ENCODE peak calls at places on chromosomes 11 and 22, in six cellular contexts. T is stimulated activated CD4-positive, alpha-beta T cell treated with anti-CD3 and anti-CD28 coated beads, Interleukin-1b, Interleukin-23, amount 100 ng/mL, for 1 hour; J is HEK293T; U is CD4-positive, alpha-beta T cell; S is cardiac muscle cell; B is activated T-helper 1 cell treated with anti-CD3 and anti-CD28 coated beads, Interleukin-12 subunit alpha, Interleukin-12 subunit beta, Interleukin-2, Interleukin-4 antibody, amounts not matched to agents 30 ng/mL and 10 ng/mL and 1 ng/mL, durations not matched to agents 14 hours and 24 hours and 36 hours. Q is an unnamed sample.

GRCh38 chr11:82680252-82680651 is 53.4 kb downstream of the FAM181B start:
- DNase-seq in T (no peak), J (no peak), U (no peak), S (no peak), B (no peak), Q (no peak)

GRCh38 chr11:61815790-61816735 is 740 bp downstream of the FADS1 start:
- DNase-seq in T (no peak), J (peak; percentile 39), U (no peak), S (peak; percentile 85), B (peak; percentile 58), Q (peak; percentile 82)

GRCh38 chr22:30186535-30186934 is 60.0 kb downstream of the LIF start:
- DNase-seq in T (no peak), J (no peak), U (no peak), S (peak; percentile 14), B (no peak), Q (no peak)

GRCh38 chr11:57798905-57799559 is 37.4 kb downstream of the CTNND1 start:
- DNase-seq in T (no peak), J (no peak), U (no peak), S (peak; percentile 66), B (no peak), Q (peak; percentile 90)

GRCh38 chr11:110015695-110016094 is 77.5 kb upstream of the ZC3H12C start:
- DNase-seq in T (no peak), J (no peak), U (no peak), S (no peak), B (no peak), Q (no peak)

GRCh38 chr11:118152020-118152551 is 537 bp downstream of the SCN4B start:
- DNase-seq in T (no peak), J (no peak), U (no peak), S (no peak), B (no peak), Q (no peak)

GRCh38 chr11:46451759-46452158 is 60.2 kb upstream of the CHRM4 start:
- DNase-seq in T (no peak), J (no peak), U (no peak), S (no peak), B (no peak), Q (no peak)

GRCh38 chr11:65355013-65355775 is 643 bp downstream of the TIGD3 start:
- DNase-seq in T (peak; percentile 34), J (peak; percentile 41), U (peak; percentile 40), S (no peak), B (peak; percentile 24), Q (no peak)

GRCh38 chr11:31943056-31943780 is 132.1 kb upstream of the PAX6 start:
- DNase-seq in T (no peak), J (no peak), U (no peak), S (no peak), B (peak; percentile 22), Q (no peak)

GRCh38 chr11:113505541-113506375 is 30.6 kb upstream of the DRD2 start:
- DNase-seq in T (no peak), J (no peak), U (no peak), S (peak; percentile 97), B (no peak), Q (peak; percentile 36)

GRCh38 chr11:111320728-111321568 is 22.6 kb downstream of the POU2AF3 start:
- DNase-seq in T (no peak), J (no peak), U (no peak), S (no peak), B (no peak), Q (no peak)

GRCh38 chr22:36419177-36419911 is 31.6 kb upstream of the MYH9 start:
- DNase-seq in T (no peak), J (no peak), U (no peak), S (peak; percentile 88), B (no peak), Q (no peak)

GRCh38 chr11:27612932-27613669 is 87.2 kb downstream of the BDNF start:
- DNase-seq in T (no peak), J (no peak), U (no peak), S (no peak), B (no peak), Q (no peak)

GRCh38 chr22:26709617-26710390 is 52.4 kb downstream of the MIAT start:
- DNase-seq in T (no peak), J (no peak), U (no peak), S (peak; percentile 53), B (no peak), Q (no peak)

GRCh38 chr11:117905524-117905923 is 23.7 kb downstream of the TMPRSS13 start:
- DNase-seq in T (no peak), J (no peak), U (no peak), S (no peak), B (no peak), Q (no peak)

GRCh38 chr11:64260147-64260708 is 8.9 kb downstream of the PLCB3 start:
- DNase-seq in T (no peak), J (no peak), U (no peak), S (no peak), B (no peak), Q (no peak)

GRCh38 chr11:36097219-36097650 is 153.4 kb downstream of the LDLRAD3 start:
- DNase-seq in T (no peak), J (no peak), U (no peak), S (no peak), B (no peak), Q (no peak)

GRCh38 chr22:37007666-37008065 is 11.6 kb downstream of the TST start:
- DNase-seq in T (no peak), J (no peak), U (no peak), S (peak; percentile 62), B (no peak), Q (no peak)

GRCh38 chr11:65185869-65186341 is 4.2 kb downstream of the CAPN1 start:
- DNase-seq in T (no peak), J (no peak), U (no peak), S (no peak), B (no peak), Q (no peak)

GRCh38 chr22:24089951-24090350 is 78.8 kb downstream of the CABIN1 start:
- DNase-seq in T (no peak), J (no peak), U (no peak), S (no peak), B (no peak), Q (no peak)

GRCh38 chr11:96337541-96338530 is 5.2 kb downstream of the MAML2 start:
- DNase-seq in T (no peak), J (no peak), U (no peak), S (peak; percentile 53), B (peak; percentile 42), Q (no peak)

GRCh38 chr11:71476031-71476430 is 23.0 kb downstream of the NADSYN1 start:
- DNase-seq in T (no peak), J (no peak), U (no peak), S (no peak), B (no peak), Q (no peak)

GRCh38 chr11:109320595-109320994 is 101.4 kb upstream of the C11orf87 start:
- DNase-seq in T (no peak), J (no peak), U (no peak), S (peak; percentile 59), B (no peak), Q (peak; percentile 57)

GRCh38 chr11:130163346-130164220 is 4.0 kb downstream of the ST14 start:
- DNase-seq in T (no peak), J (no peak), U (no peak), S (no peak), B (no peak), Q (no peak)